ENCODE peak calls at places on chromosomes 7 and 10, in nine cellular contexts. V is NCI-H345; U is iris pigment epithelial cell; K is T-helper 1 cell; R is activated T-cell treated with anti-CD3 and anti-CD28 coated beads, Interleukin-2, amount 50 U/mL, for 1 hour; P is Peyer's patch; G is type B pancreatic cell; C is SW 1271; W is activated naive CD4-positive, alpha-beta T cell treated with Interleukin-2 at 50 U/mL for 16 hours. Q is an unnamed sample.

GRCh38 chr7:65239707-65240352 is 133.8 kb upstream of the ZNF92 start:
- DNase-seq in K (no peak), V (peak; percentile 54), W (no peak), U (no peak), R (no peak), P (no peak), G (no peak), C (peak; percentile 55), Q (peak; percentile 15)

GRCh38 chr7:74149556-74149955 is 24.6 kb upstream of the EIF4H start:
- DNase-seq in C (no peak), G (no peak), P (no peak), U (no peak), W (no peak), K (no peak), V (no peak), R (no peak), Q (no peak)

GRCh38 chr7:8567626-8568025 is 134.2 kb downstream of the NXPH1 start:
- DNase-seq in U (no peak), P (no peak), C (no peak), K (no peak), W (no peak), V (no peak), G (no peak), R (no peak), Q (no peak)

GRCh38 chr10:79179404-79180309 is 110.9 kb downstream of the ZMIZ1 start:
- DNase-seq in P (no peak), W (no peak), K (no peak), R (no peak), G (no peak), C (no peak), U (no peak), V (peak; percentile 44), Q (no peak)

GRCh38 chr10:83469719-83470336 is 669.5 kb upstream of the GHITM start:
- DNase-seq in K (no peak), W (no peak), U (no peak), V (no peak), G (no peak), P (no peak), R (no peak), C (no peak), Q (no peak)

GRCh38 chr10:118369806-118370205 is 27.7 kb upstream of the FAM204A start:
- DNase-seq in G (no peak), W (no peak), C (no peak), V (peak; percentile 95), K (no peak), U (no peak), R (no peak), P (no peak), Q (no peak)

GRCh38 chr10:132967540-132967939 is 25.2 kb upstream of the CFAP46 start:
- DNase-seq in P (no peak), G (no peak), K (no peak), C (no peak), V (no peak), R (no peak), W (no peak), U (no peak), Q (no peak)

GRCh38 chr7:116399808-116400207 is 99.7 kb upstream of the CAV2 start:
- DNase-seq in U (peak; percentile 71), V (no peak), K (no peak), W (no peak), R (no peak), P (no peak), C (peak; percentile 74), G (no peak), Q (no peak)

GRCh38 chr7:148474421-148474820 is 116.1 kb upstream of the C7orf33 start:
- DNase-seq in P (no peak), U (no peak), K (no peak), R (no peak), G (no peak), C (no peak), W (no peak), V (no peak), Q (no peak)